ENCODE peak calls at places on chromosomes 3 and 15, in five cellular contexts. J is testis, B is transverse colon, G is WERI-Rb-1, C is fibroblast of lung. V is an unnamed sample. For H3K9me3, the result is how much of the 10 kb centered on the place peaks cover.

GRCh38 chr15:26970712-26971210 is at the start of gene GABRG3:
- DNase-seq in J (peak), B (no peak), G (peak), C (peak), V (no peak)

GRCh38 chr3:173465898-173466678 is 68.5 kb downstream of the NLGN1 start:
- DNase-seq in J (no peak), B (no peak), G (no peak), C (no peak), V (no peak)

GRCh38 chr15:38509152-38509551 is 55.2 kb downstream of the FAM98B start:
- DNase-seq in J (no peak), B (no peak), G (no peak), C (no peak), V (no peak)

GRCh38 chr3:11949351-11949750 is 54.8 kb upstream of the SYN2 start:
- DNase-seq in J (no peak), B (no peak), G (no peak), C (no peak), V (no peak)

GRCh38 chr3:122957707-122958210 is 69.8 kb downstream of the SEMA5B start:
- DNase-seq in J (peak), B (no peak), G (no peak), C (peak), V (no peak)

GRCh38 chr3:171653701-171654100 is 156.6 kb downstream of the PLD1 start:
- DNase-seq in J (no peak), B (no peak), G (no peak), C (peak), V (no peak)

GRCh38 chr3:194315965-194316361 is 35.2 kb downstream of the CPN2 start:
- DNase-seq in J (no peak), B (no peak), G (no peak), C (peak), V (no peak)

GRCh38 chr3:188362405-188362831 is 208.5 kb downstream of the LPP start:
- DNase-seq in J (no peak), B (no peak), G (no peak), C (peak), V (no peak)

GRCh38 chr3:122908251-122908650 is 113.4 kb downstream of the SLC49A4 start:
- DNase-seq in J (no peak), B (no peak), G (no peak), C (no peak), V (no peak)

GRCh38 chr3:74862501-74862900 is 248.0 kb upstream of the CNTN3 start:
- DNase-seq in J (no peak), B (no peak), G (no peak), C (no peak), V (no peak)

GRCh38 chr15:70494861-70495571 is 268.3 kb downstream of the UACA start:
- DNase-seq in J (no peak), B (no peak), G (peak), C (peak), V (peak)

GRCh38 chr3:9201895-9202294 is 47.6 kb downstream of the SRGAP3 start:
- DNase-seq in J (no peak), B (no peak), G (no peak), C (no peak), V (no peak)

GRCh38 chr3:196227629-196228493 is 11.5 kb downstream of the SLC51A start:
- DNase-seq in J (peak), B (no peak), G (no peak), C (peak), V (no peak)

GRCh38 chr15:81155375-81156218 is 21.5 kb downstream of the CFAP161 start:
- DNase-seq in J (peak), B (peak), G (peak), C (peak), V (peak)

GRCh38 chr15:70154440-70155347 is 57.0 kb upstream of the TLE3 start:
- DNase-seq in J (peak), B (no peak), G (peak), C (peak), V (peak)

GRCh38 chr15:67941643-67942315 is 101.9 kb upstream of the RNU6-1 start:
- DNase-seq in J (no peak), B (no peak), G (no peak), C (peak), V (peak)

GRCh38 chr3:16316847-16317560 is 52.0 kb downstream of the OXNAD1 start:
- DNase-seq in J (no peak), B (no peak), G (no peak), C (no peak), V (no peak)

GRCh38 chr3:77348244-77348855 is 308.5 kb downstream of the ROBO2 start:
- DNase-seq in J (peak), B (no peak), G (peak), C (peak), V (peak)

GRCh38 chr3:133115178-133115577 is 77.0 kb downstream of the TMEM108 start:
- DNase-seq in J (no peak), B (no peak), G (no peak), C (no peak), V (no peak)

GRCh38 chr3:12141350-12141749 is 17.4 kb downstream of the TIMP4 start:
- DNase-seq in J (no peak), B (no peak), G (no peak), C (no peak), V (no peak)

GRCh38 chr15:71752604-71753289 is 57.6 kb upstream of the NR2E3 start:
- DNase-seq in J (peak), B (peak), G (peak), C (peak), V (peak)

GRCh38 chr15:99536422-99537033 is 29.3 kb upstream of the MEF2A start:
- DNase-seq in J (no peak), B (no peak), G (no peak), C (peak), V (no peak)

GRCh38 chr15:91548588-91548987 is 304.9 kb upstream of the SLCO3A1 start:
- DNase-seq in J (no peak), B (no peak), G (no peak), C (peak), V (no peak)

GRCh38 chr3:133054572-133054971 is 16.4 kb downstream of the TMEM108 start:
- DNase-seq in J (no peak), B (no peak), G (no peak), C (no peak), V (no peak)

GRCh38 chr3:126419886-126420786 is 25.4 kb downstream of the CFAP100 start:
- DNase-seq in J (no peak), B (no peak), G (no peak), C (no peak), V (no peak)

GRCh38 chr3:110799236-110799635 is 272.4 kb upstream of the NECTIN3 start:
- DNase-seq in J (no peak), B (no peak), G (no peak), C (no peak), V (no peak)

GRCh38 chr3:62142696-62143095 is 230.7 kb downstream of the FEZF2 start:
- DNase-seq in J (no peak), B (no peak), G (no peak), C (no peak), V (no peak)

GRCh38 chr3:67564973-67565372 is 89.4 kb downstream of the SUCLG2 start:
- DNase-seq in J (no peak), B (no peak), G (no peak), C (no peak), V (no peak)

GRCh38 chr15:63503739-63504246 is 600 bp upstream of the USP3 start:
- DNase-seq in J (peak), B (peak), G (peak), C (peak), V (peak)

GRCh38 chr15:71199384-71200351 is 84.4 kb downstream of the THSD4 start:
- DNase-seq in J (no peak), B (no peak), G (no peak), C (peak), V (no peak)

GRCh38 chr3:115644391-115644790 is 21.1 kb downstream of the GAP43 start:
- DNase-seq in J (no peak), B (no peak), G (no peak), C (peak), V (no peak)

GRCh38 chr15:73935547-73935946 is 9.3 kb downstream of the LOXL1 start:
- DNase-seq in J (no peak), B (no peak), G (peak), C (no peak), V (no peak)

GRCh38 chr3:168844502-168845482 is 749.1 kb upstream of the GOLIM4 start:
- DNase-seq in J (no peak), B (no peak), G (no peak), C (no peak), V (no peak)

GRCh38 chr15:39114690-39115378 is 466.0 kb upstream of the THBS1 start:
- DNase-seq in J (no peak), B (no peak), G (no peak), C (no peak), V (no peak)

GRCh38 chr15:98311566-98312188 is 336.7 kb upstream of the IGF1R start:
- DNase-seq in J (peak), B (peak), G (peak), C (peak), V (peak)

DNA sequence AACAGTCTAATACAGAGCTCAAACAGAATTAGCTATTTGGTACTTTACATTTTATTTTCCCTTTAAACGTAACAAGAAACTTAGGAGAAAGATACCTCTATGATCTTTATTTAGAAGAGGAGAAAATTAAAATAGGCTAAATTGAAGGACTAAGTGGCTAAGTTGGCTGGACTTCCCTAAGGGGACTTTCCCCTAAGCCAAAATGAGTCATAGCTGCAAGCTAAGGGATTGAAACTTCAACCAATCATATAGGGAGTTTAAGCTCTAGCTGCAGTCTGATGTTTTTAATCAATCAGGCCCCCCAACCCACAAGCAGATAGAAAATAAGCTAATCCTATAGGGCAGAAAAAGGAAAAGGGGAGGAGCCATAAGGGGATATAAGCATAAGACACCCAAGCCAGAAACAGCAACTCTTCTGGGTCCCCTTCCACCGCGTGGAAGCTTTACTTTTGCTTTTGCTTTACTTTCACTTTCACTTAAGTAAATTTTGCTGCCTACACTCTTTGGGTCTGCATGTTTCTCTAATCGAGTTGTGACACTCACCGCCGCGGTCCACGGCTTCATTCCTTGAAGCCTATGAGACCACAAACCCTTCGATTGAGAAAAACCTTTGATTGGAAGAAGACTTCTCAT is 1108.5 kb upstream of the EPHA6 start:
- DNase-seq in J (no peak), B (no peak), G (no peak), C (no peak), V (no peak)
- H3K4me3 ChIP-seq in J (no peak), B (no peak), G (no peak), C (peak), V (no peak)

GRCh38 chr15:75508741-75509532 is 57.4 kb upstream of the SIN3A start:
- DNase-seq in J (no peak), B (no peak), G (no peak), C (peak), V (peak)
- TF ChIP-seq CTCF in J (peak), B (peak), G (peak), C (peak), V (peak)

GRCh38 chr3:51391566-51392300 is 648 bp downstream of the RBM15B start:
- DNase-seq in J (no peak), B (peak), G (no peak), C (peak), V (peak)

GRCh38 chr3:51393096-51393495 is 2.0 kb downstream of the RBM15B start:
- DNase-seq in J (no peak), B (no peak), G (no peak), C (no peak), V (no peak)

GRCh38 chr3:51393564-51393963 is 2.5 kb downstream of the RBM15B start:
- DNase-seq in J (no peak), B (no peak), G (no peak), C (no peak), V (no peak)

GRCh38 chr3:51391075-51391565 is at the start of gene RBM15B:
- DNase-seq in J (peak), B (peak), G (peak), C (peak), V (peak)

DNA sequence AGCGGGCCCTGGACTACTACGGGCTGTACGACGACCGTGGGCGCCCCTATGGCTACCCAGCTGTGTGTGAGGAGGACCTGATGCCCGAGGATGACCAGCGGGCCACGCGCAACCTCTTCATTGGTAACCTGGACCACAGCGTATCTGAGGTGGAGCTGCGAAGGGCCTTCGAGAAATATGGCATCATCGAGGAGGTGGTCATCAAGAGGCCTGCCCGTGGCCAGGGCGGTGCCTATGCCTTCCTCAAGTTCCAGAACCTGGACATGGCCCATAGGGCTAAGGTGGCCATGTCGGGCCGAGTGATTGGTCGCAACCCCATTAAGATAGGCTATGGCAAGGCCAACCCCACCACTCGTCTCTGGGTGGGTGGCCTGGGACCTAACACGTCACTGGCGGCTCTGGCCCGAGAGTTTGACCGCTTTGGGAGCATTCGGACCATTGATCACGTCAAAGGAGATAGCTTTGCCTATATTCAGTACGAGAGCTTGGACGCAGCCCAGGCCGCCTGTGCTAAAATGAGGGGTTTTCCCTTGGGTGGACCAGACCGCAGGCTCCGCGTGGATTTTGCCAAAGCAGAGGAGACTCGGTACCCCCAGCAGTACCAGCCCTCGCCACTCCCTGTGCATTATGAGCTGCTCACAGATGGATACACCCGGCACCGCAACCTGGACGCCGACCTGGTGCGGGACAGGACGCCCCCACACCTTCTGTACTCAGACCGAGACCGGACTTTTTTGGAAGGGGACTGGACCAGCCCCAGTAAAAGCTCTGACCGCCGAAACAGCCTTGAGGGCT is 1.4 kb downstream of the RBM15B start:
- DNase-seq in J (no peak), B (no peak), G (no peak), C (no peak), V (no peak)
- H3K9me3 ChIP-seq in J (under half), B (under half), G (under half), C (under half), V (under half)

DNA sequence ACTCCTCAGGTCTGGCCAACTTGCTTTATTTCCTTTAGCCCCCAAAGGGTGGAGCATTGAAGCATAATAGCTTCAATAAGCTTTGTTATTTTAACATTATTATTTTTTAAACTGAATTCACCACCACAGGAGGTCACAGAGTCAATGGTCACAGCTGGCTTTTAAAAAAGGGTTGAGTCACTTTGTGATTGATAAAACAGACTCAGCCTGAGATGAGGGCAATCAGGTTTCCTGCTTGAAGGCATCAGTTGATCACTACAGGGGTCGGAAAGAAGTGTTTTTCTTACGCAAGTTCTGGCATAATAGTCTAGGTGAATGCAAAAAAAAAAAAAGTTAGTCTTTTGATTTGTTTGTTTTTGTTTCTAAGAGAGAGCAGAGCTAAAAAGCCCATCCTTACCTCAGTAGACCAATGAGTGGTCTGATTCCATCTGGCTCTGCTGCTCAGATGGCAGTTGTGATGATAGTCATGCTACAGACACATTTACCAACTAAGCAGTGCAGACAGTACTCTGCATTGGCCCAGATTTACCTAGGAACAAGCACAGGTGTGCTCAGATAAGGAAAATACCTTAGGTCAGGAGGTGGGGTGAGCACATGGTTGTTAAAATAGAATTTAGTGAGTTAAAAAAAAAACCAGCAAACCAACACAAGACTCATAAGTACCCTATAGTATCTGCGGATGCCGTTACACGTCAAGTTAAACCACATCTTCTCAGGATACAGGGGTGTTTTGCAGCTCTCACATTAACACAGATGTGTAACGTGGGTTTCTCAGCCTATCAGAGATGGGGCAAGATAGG is 22.6 kb downstream of the ZNF80 start:
- DNase-seq in J (no peak), B (no peak), G (no peak), C (no peak), V (no peak)
- H3K4me3 ChIP-seq in J (no peak), B (no peak), G (no peak), C (peak), V (no peak)

GRCh38 chr3:184924547-184924946 is 112.6 kb downstream of the VPS8 start:
- DNase-seq in J (no peak), B (no peak), G (no peak), C (no peak), V (no peak)
- TF ChIP-seq CTCF in J (no peak), B (no peak), G (no peak), C (no peak), V (no peak)